ENCODE peak calls at places on chromosome 9, in six cellular contexts. T is DMS153, B is T follicular helper cell, L is prostate gland, V is T-helper 1 cell, H is NCI-H748 treated with DMSO at 0.1 percent for 48 hours. N is an unnamed sample.

GRCh38 chr9:34457266-34458012 is 931 bp downstream of the FAM219A start:
- DNase-seq in L (peak), V (peak), B (no peak), T (no peak), H (peak), N (peak)

GRCh38 chr9:5715548-5716127 is 86.7 kb downstream of the RIC1 start:
- DNase-seq in T (no peak), H (no peak), L (no peak), V (no peak), B (no peak), N (no peak)

GRCh38 chr9:133573791-133574515 is 35.2 kb downstream of the FAM163B start:
- DNase-seq in T (no peak), L (no peak), V (no peak), B (no peak), H (no peak), N (no peak)

GRCh38 chr9:119951591-119951990 is 582.4 kb upstream of the BRINP1 start:
- DNase-seq in V (no peak), L (no peak), B (no peak), H (no peak), T (no peak), N (no peak)

GRCh38 chr9:95078934-95079333 is 238.6 kb downstream of the FANCC start:
- DNase-seq in B (no peak), T (no peak), L (no peak), V (no peak), H (no peak), N (no peak)

GRCh38 chr9:120439147-120439546 is 140.8 kb downstream of the CDK5RAP2 start:
- DNase-seq in H (peak), B (peak), T (no peak), L (no peak), V (no peak), N (peak)

GRCh38 chr9:34552606-34552981 is 29.8 kb upstream of the ENHO start:
- DNase-seq in L (no peak), B (no peak), V (no peak), H (no peak), T (no peak), N (no peak)

GRCh38 chr9:121073038-121073437 is 1.7 kb upstream of the CNTRL start:
- DNase-seq in T (no peak), B (no peak), V (no peak), L (no peak), H (no peak), N (peak)

GRCh38 chr9:111866976-111867375 is 29.6 kb upstream of the UGCG start:
- DNase-seq in H (no peak), T (no peak), B (no peak), V (no peak), L (no peak), N (no peak)

GRCh38 chr9:135695036-135695435 is 4.2 kb downstream of the SOHLH1 start:
- DNase-seq in T (no peak), L (no peak), H (no peak), V (no peak), B (no peak), N (no peak)

GRCh38 chr9:109771084-109771483 is 8.9 kb upstream of the PALM2AKAP2 start:
- DNase-seq in T (no peak), B (no peak), L (no peak), V (no peak), H (no peak), N (no peak)

GRCh38 chr9:123434619-123435240 is 78.7 kb downstream of the CRB2 start:
- DNase-seq in V (no peak), L (no peak), B (no peak), H (no peak), T (no peak), N (no peak)

GRCh38 chr9:127567119-127567897 is 44.8 kb upstream of the STXBP1 start:
- DNase-seq in B (no peak), L (peak), V (no peak), H (no peak), T (no peak), N (no peak)

GRCh38 chr9:99140685-99141314 is 35.9 kb downstream of the TGFBR1 start:
- DNase-seq in B (peak), H (peak), T (no peak), L (peak), V (peak), N (peak)

GRCh38 chr9:94950733-94951590 is 224.5 kb downstream of the AOPEP start:
- DNase-seq in B (no peak), V (no peak), T (peak), L (no peak), H (no peak), N (peak)

GRCh38 chr9:677461-678097 is 163.9 kb upstream of the DMRT1 start:
- DNase-seq in V (no peak), B (no peak), L (no peak), H (no peak), T (no peak), N (no peak)